ENCODE peak calls at places on chromosome 17, in eight cellular contexts. Y is ureter; U is CD8-positive, alpha-beta T cell; L is GM03348; M is heart right ventricle; I is sigmoid colon; E is NCI-H1092; O is prostate gland. T is an unnamed sample.

GRCh38 chr17:4234406-4234805 is 29.4 kb downstream of the ANKFY1 start:
- DNase-seq in L (no peak), E (no peak), I (no peak), Y (no peak), U (no peak), O (no peak), M (no peak), T (no peak)

GRCh38 chr17:81511550-81511799 is 1.1 kb downstream of the ACTG1 start:
- DNase-seq in M (no peak), Y (no peak), E (no peak), U (no peak), O (no peak), L (no peak), I (no peak), T (no peak)

GRCh38 chr17:70314096-70314495 is 144.8 kb downstream of the KCNJ2 start:
- DNase-seq in U (no peak), Y (no peak), E (no peak), M (no peak), I (no peak), L (peak; percentile 19), O (no peak), T (no peak)

GRCh38 chr17:9924735-9925191 is 19.7 kb upstream of the RCVRN start:
- DNase-seq in L (peak; percentile 83), E (peak; percentile 7), O (peak; percentile 42), Y (peak; percentile 51), I (no peak), M (no peak), U (no peak), T (peak; percentile 36)

GRCh38 chr17:79845601-79845949 is 6.3 kb upstream of the CBX4 start:
- DNase-seq in I (no peak), M (no peak), L (peak; percentile 80), Y (no peak), O (no peak), U (no peak), E (no peak), T (peak; percentile 46)

GRCh38 chr17:82128287-82128686 is 30.3 kb upstream of the FASN start:
- DNase-seq in I (no peak), L (no peak), M (no peak), O (no peak), Y (no peak), E (no peak), U (no peak), T (no peak)

GRCh38 chr17:48814504-48814903 is 2.5 kb downstream of the TTLL6 start:
- DNase-seq in L (peak; percentile 83), Y (no peak), E (no peak), M (no peak), O (peak; percentile 25), U (no peak), I (no peak), T (peak; percentile 61)

GRCh38 chr17:69501591-69502468 is 87.3 kb downstream of the MAP2K6 start:
- DNase-seq in E (peak; percentile 76), U (no peak), O (peak; percentile 34), Y (peak; percentile 48), L (peak; percentile 37), I (no peak), M (no peak), T (no peak)

GRCh38 chr17:75738218-75738802 is 17.1 kb downstream of the ITGB4 start:
- DNase-seq in U (no peak), E (no peak), M (no peak), O (no peak), I (no peak), L (peak; percentile 57), Y (no peak), T (peak; percentile 74)

GRCh38 chr17:69539781-69540319 is 125.4 kb downstream of the MAP2K6 start:
- DNase-seq in E (no peak), L (no peak), U (no peak), O (no peak), Y (no peak), M (no peak), I (no peak), T (no peak)

GRCh38 chr17:70687421-70687820 is 518.1 kb downstream of the KCNJ2 start:
- DNase-seq in E (no peak), U (no peak), O (no peak), L (no peak), I (no peak), M (no peak), Y (no peak), T (no peak)

GRCh38 chr17:68290268-68290954 is 516 bp downstream of the SLC16A6 start:
- DNase-seq in Y (peak; percentile 56), L (no peak), E (peak; percentile 6), I (no peak), U (peak; percentile 45), M (peak; percentile 34), O (peak; percentile 28), T (peak; percentile 58)

GRCh38 chr17:74089869-74090464 is 113.5 kb upstream of the RPL38 start:
- DNase-seq in E (peak; percentile 60), O (peak; percentile 27), I (no peak), Y (peak; percentile 51), M (no peak), L (peak; percentile 50), U (no peak), T (peak; percentile 46)

GRCh38 chr17:39668141-39668924 is at the start of gene PNMT:
- DNase-seq in I (no peak), M (peak; percentile 83), E (peak; percentile 66), Y (peak; percentile 69), U (peak; percentile 37), L (peak; percentile 72), O (peak; percentile 72), T (peak; percentile 88)

GRCh38 chr17:19368119-19368660 is 5.7 kb upstream of the B9D1 start:
- DNase-seq in I (peak; percentile 56), Y (no peak), E (no peak), L (no peak), U (no peak), O (no peak), M (no peak), T (no peak)

GRCh38 chr17:56801506-56802178 is 32.1 kb downstream of the C17orf67 start:
- DNase-seq in Y (no peak), O (no peak), L (no peak), E (no peak), U (no peak), I (no peak), M (no peak), T (no peak)

GRCh38 chr17:82980632-82981031 is 98.8 kb upstream of the METRNL start:
- DNase-seq in I (no peak), Y (no peak), U (no peak), M (no peak), L (no peak), O (no peak), E (no peak), T (no peak)

GRCh38 chr17:2347805-2348685 is 10.7 kb downstream of the SGSM2 start:
- DNase-seq in E (peak; percentile 30), M (no peak), Y (no peak), L (peak; percentile 87), U (no peak), I (peak; percentile 65), O (peak; percentile 86), T (no peak)

GRCh38 chr17:61007980-61008379 is 330.3 kb downstream of the BCAS3 start:
- DNase-seq in M (no peak), L (no peak), U (no peak), I (no peak), E (no peak), Y (no peak), O (no peak), T (no peak)

GRCh38 chr17:80260791-80261158 is at the start of gene RNF213:
- DNase-seq in O (peak; percentile 29), I (no peak), M (peak; percentile 65), U (no peak), Y (no peak), E (peak; percentile 32), L (peak; percentile 92), T (peak; percentile 73)

GRCh38 chr17:27323538-27324212 is 29.8 kb downstream of the WSB1 start:
- DNase-seq in M (peak; percentile 84), U (no peak), L (peak; percentile 78), E (no peak), I (peak; percentile 86), Y (peak; percentile 84), O (peak; percentile 41), T (peak; percentile 88)

GRCh38 chr17:67055041-67055443 is 10.7 kb downstream of the CACNG1 start:
- DNase-seq in E (no peak), M (no peak), Y (no peak), U (no peak), I (no peak), O (no peak), L (no peak), T (no peak)

GRCh38 chr17:65588194-65588808 is 26.9 kb upstream of the AXIN2 start:
- DNase-seq in L (no peak), E (peak; percentile 59), Y (no peak), O (peak; percentile 44), U (no peak), I (no peak), M (peak; percentile 43), T (peak; percentile 66)

GRCh38 chr17:28357901-28358197 is 522 bp upstream of the POLDIP2 start:
- DNase-seq in O (no peak), M (no peak), U (no peak), E (no peak), I (no peak), Y (no peak), L (no peak), T (no peak)

GRCh38 chr17:13393841-13394710 is 207.7 kb downstream of the HS3ST3A1 start:
- DNase-seq in O (no peak), I (no peak), M (no peak), Y (no peak), U (no peak), E (no peak), L (peak; percentile 87), T (no peak)

GRCh38 chr17:57110152-57110542 is 25.1 kb downstream of the AKAP1 start:
- DNase-seq in E (no peak), O (no peak), L (no peak), U (no peak), Y (peak; percentile 58), I (peak; percentile 93), M (peak; percentile 61), T (peak; percentile 72)

GRCh38 chr17:82985436-82985820 is 94.0 kb upstream of the METRNL start:
- DNase-seq in E (no peak), L (no peak), U (no peak), Y (no peak), I (no peak), O (no peak), M (no peak), T (no peak)

GRCh38 chr17:77509089-77509488 is 368.3 kb downstream of the SEC14L1 start:
- DNase-seq in Y (no peak), M (no peak), E (no peak), L (no peak), O (no peak), U (no peak), I (no peak), T (no peak)

GRCh38 chr17:34999456-34999855 is 19.1 kb downstream of the LIG3 start:
- DNase-seq in O (no peak), L (no peak), Y (no peak), I (no peak), E (no peak), U (no peak), M (no peak), T (no peak)

GRCh38 chr17:2251098-2251497 is 52.5 kb downstream of the SMG6 start:
- DNase-seq in E (no peak), L (no peak), M (no peak), I (no peak), Y (no peak), O (no peak), U (no peak), T (no peak)